ENCODE peak calls at places on chromosomes 5 and 9, in ten cellular contexts. One of them, this sample, is unnamed.

GRCh38 chr5:127536687-127537086 is 19.2 kb downstream of the PRRC1 start:
- DNase-seq in A673: peak; percentile 30
- DNase-seq in osteoblast: no peak
- DNase-seq in PC-3: peak; percentile 25
- DNase-seq in SJSA1: no peak
- DNase-seq in body of pancreas: no peak
- DNase-seq in effector memory CD4-positive, alpha-beta T cell: no peak
- DNase-seq in GM12878: no peak
- DNase-seq in AG04450: no peak
- DNase-seq in Panc1: no peak
- DNase-seq in this sample: no peak

GRCh38 chr9:115289757-115290208 is 171.8 kb upstream of the TNC start:
- DNase-seq in GM12878: no peak
- DNase-seq in body of pancreas: no peak
- DNase-seq in PC-3: no peak
- DNase-seq in AG04450: peak; percentile 39
- DNase-seq in SJSA1: peak; percentile 57
- DNase-seq in osteoblast: no peak
- DNase-seq in effector memory CD4-positive, alpha-beta T cell: no peak
- DNase-seq in Panc1: no peak
- DNase-seq in A673: peak; percentile 94
- DNase-seq in this sample: no peak

GRCh38 chr5:108260105-108260857 is 121.6 kb downstream of the FBXL17 start:
- DNase-seq in A673: peak; percentile 78
- DNase-seq in osteoblast: peak; percentile 65
- DNase-seq in PC-3: peak; percentile 89
- DNase-seq in GM12878: peak; percentile 34
- DNase-seq in Panc1: peak; percentile 72
- DNase-seq in body of pancreas: peak; percentile 83
- DNase-seq in SJSA1: peak; percentile 62
- DNase-seq in AG04450: peak; percentile 60
- DNase-seq in effector memory CD4-positive, alpha-beta T cell: peak; percentile 48
- DNase-seq in this sample: peak; percentile 79

GRCh38 chr9:134619983-134620612 is 21.5 kb upstream of the COL5A1 start:
- DNase-seq in osteoblast: no peak
- DNase-seq in SJSA1: no peak
- DNase-seq in AG04450: no peak
- DNase-seq in PC-3: no peak
- DNase-seq in body of pancreas: no peak
- DNase-seq in effector memory CD4-positive, alpha-beta T cell: no peak
- DNase-seq in A673: no peak
- DNase-seq in GM12878: no peak
- DNase-seq in Panc1: no peak
- DNase-seq in this sample: no peak

GRCh38 chr5:176987583-176987982 is 19.0 kb downstream of the UIMC1 start:
- DNase-seq in A673: no peak
- DNase-seq in AG04450: no peak
- DNase-seq in body of pancreas: no peak
- DNase-seq in SJSA1: no peak
- DNase-seq in Panc1: no peak
- DNase-seq in osteoblast: peak; percentile 58
- DNase-seq in PC-3: no peak
- DNase-seq in effector memory CD4-positive, alpha-beta T cell: no peak
- DNase-seq in GM12878: no peak
- DNase-seq in this sample: no peak

GRCh38 chr9:135919318-135919717 is 12.0 kb upstream of the CAMSAP1 start:
- DNase-seq in osteoblast: no peak
- DNase-seq in PC-3: no peak
- DNase-seq in body of pancreas: no peak
- DNase-seq in A673: no peak
- DNase-seq in SJSA1: no peak
- DNase-seq in Panc1: no peak
- DNase-seq in AG04450: no peak
- DNase-seq in effector memory CD4-positive, alpha-beta T cell: no peak
- DNase-seq in GM12878: no peak
- DNase-seq in this sample: no peak

GRCh38 chr9:137317021-137317978 is 15.2 kb upstream of the NRARP start:
- DNase-seq in osteoblast: peak; percentile 87
- DNase-seq in effector memory CD4-positive, alpha-beta T cell: no peak
- DNase-seq in PC-3: no peak
- DNase-seq in Panc1: no peak
- DNase-seq in AG04450: no peak
- DNase-seq in body of pancreas: no peak
- DNase-seq in A673: no peak
- DNase-seq in SJSA1: no peak
- DNase-seq in GM12878: no peak
- DNase-seq in this sample: no peak

GRCh38 chr5:154986151-154986550 is 27.4 kb upstream of the KIF4B start:
- DNase-seq in effector memory CD4-positive, alpha-beta T cell: no peak
- DNase-seq in A673: no peak
- DNase-seq in SJSA1: no peak
- DNase-seq in Panc1: no peak
- DNase-seq in AG04450: no peak
- DNase-seq in osteoblast: no peak
- DNase-seq in PC-3: no peak
- DNase-seq in body of pancreas: no peak
- DNase-seq in GM12878: no peak
- DNase-seq in this sample: no peak

GRCh38 chr9:77018058-77019009 is 1.1 kb upstream of the FOXB2 start:
- DNase-seq in AG04450: no peak
- DNase-seq in PC-3: no peak
- DNase-seq in osteoblast: peak; percentile 91
- DNase-seq in GM12878: no peak
- DNase-seq in Panc1: no peak
- DNase-seq in SJSA1: no peak
- DNase-seq in effector memory CD4-positive, alpha-beta T cell: no peak
- DNase-seq in A673: no peak
- DNase-seq in body of pancreas: no peak
- DNase-seq in this sample: no peak

GRCh38 chr5:109191153-109191558 is 218.6 kb downstream of the PJA2 start:
- DNase-seq in GM12878: no peak
- DNase-seq in Panc1: no peak
- DNase-seq in AG04450: no peak
- DNase-seq in A673: peak; percentile 58
- DNase-seq in osteoblast: peak; percentile 1
- DNase-seq in PC-3: peak; percentile 54
- DNase-seq in SJSA1: peak; percentile 59
- DNase-seq in effector memory CD4-positive, alpha-beta T cell: no peak
- DNase-seq in body of pancreas: no peak
- DNase-seq in this sample: peak; percentile 16

GRCh38 chr5:96527826-96528225 is 94.8 kb upstream of the PCSK1 start:
- DNase-seq in body of pancreas: no peak
- DNase-seq in osteoblast: no peak
- DNase-seq in SJSA1: no peak
- DNase-seq in GM12878: no peak
- DNase-seq in AG04450: no peak
- DNase-seq in A673: no peak
- DNase-seq in PC-3: no peak
- DNase-seq in Panc1: no peak
- DNase-seq in effector memory CD4-positive, alpha-beta T cell: no peak
- DNase-seq in this sample: no peak

GRCh38 chr9:81132318-81132717 is 557.0 kb downstream of the TLE1 start:
- DNase-seq in Panc1: no peak
- DNase-seq in A673: no peak
- DNase-seq in GM12878: no peak
- DNase-seq in body of pancreas: no peak
- DNase-seq in AG04450: no peak
- DNase-seq in osteoblast: peak; percentile 44
- DNase-seq in SJSA1: no peak
- DNase-seq in effector memory CD4-positive, alpha-beta T cell: no peak
- DNase-seq in PC-3: peak; percentile 38
- DNase-seq in this sample: no peak

GRCh38 chr5:67061511-67061910 is 135.1 kb downstream of the CD180 start:
- DNase-seq in GM12878: no peak
- DNase-seq in A673: no peak
- DNase-seq in PC-3: no peak
- DNase-seq in Panc1: no peak
- DNase-seq in SJSA1: no peak
- DNase-seq in body of pancreas: no peak
- DNase-seq in AG04450: no peak
- DNase-seq in osteoblast: peak; percentile 19
- DNase-seq in effector memory CD4-positive, alpha-beta T cell: no peak
- DNase-seq in this sample: no peak

GRCh38 chr9:137305060-137305787 is 3.2 kb upstream of the NRARP start:
- DNase-seq in AG04450: no peak
- DNase-seq in A673: no peak
- DNase-seq in body of pancreas: peak; percentile 95
- DNase-seq in SJSA1: no peak
- DNase-seq in PC-3: no peak
- DNase-seq in effector memory CD4-positive, alpha-beta T cell: peak; percentile 37
- DNase-seq in osteoblast: peak; percentile 98
- DNase-seq in GM12878: no peak
- DNase-seq in Panc1: no peak
- DNase-seq in this sample: peak; percentile 86

GRCh38 chr9:5425006-5425628 is 12.6 kb downstream of the PLGRKT start:
- DNase-seq in GM12878: peak; percentile 30
- DNase-seq in SJSA1: no peak
- DNase-seq in effector memory CD4-positive, alpha-beta T cell: no peak
- DNase-seq in body of pancreas: no peak
- DNase-seq in A673: peak; percentile 57
- DNase-seq in osteoblast: peak; percentile 84
- DNase-seq in AG04450: no peak
- DNase-seq in Panc1: no peak
- DNase-seq in PC-3: peak; percentile 63
- DNase-seq in this sample: no peak

GRCh38 chr5:168313596-168314204 is 22.3 kb downstream of the WWC1 start:
- DNase-seq in effector memory CD4-positive, alpha-beta T cell: no peak
- DNase-seq in SJSA1: no peak
- DNase-seq in PC-3: no peak
- DNase-seq in GM12878: no peak
- DNase-seq in osteoblast: no peak
- DNase-seq in AG04450: no peak
- DNase-seq in body of pancreas: no peak
- DNase-seq in Panc1: no peak
- DNase-seq in A673: no peak
- DNase-seq in this sample: no peak

GRCh38 chr5:168312606-168313297 is 21.3 kb downstream of the WWC1 start:
- DNase-seq in AG04450: no peak
- DNase-seq in effector memory CD4-positive, alpha-beta T cell: no peak
- DNase-seq in Panc1: no peak
- DNase-seq in SJSA1: no peak
- DNase-seq in A673: no peak
- DNase-seq in osteoblast: no peak
- DNase-seq in body of pancreas: no peak
- DNase-seq in GM12878: no peak
- DNase-seq in PC-3: peak; percentile 38
- DNase-seq in this sample: no peak

GRCh38 chr5:168315991-168316578 is 24.6 kb downstream of the WWC1 start:
- DNase-seq in effector memory CD4-positive, alpha-beta T cell: no peak
- DNase-seq in Panc1: no peak
- DNase-seq in osteoblast: no peak
- DNase-seq in A673: no peak
- DNase-seq in GM12878: no peak
- DNase-seq in AG04450: no peak
- DNase-seq in SJSA1: no peak
- DNase-seq in body of pancreas: peak; percentile 87
- DNase-seq in PC-3: peak; percentile 59
- DNase-seq in this sample: peak; percentile 76

GRCh38 chr5:168315416-168315990 is 24.1 kb downstream of the WWC1 start:
- DNase-seq in body of pancreas: no peak
- DNase-seq in A673: no peak
- DNase-seq in GM12878: no peak
- DNase-seq in AG04450: no peak
- DNase-seq in effector memory CD4-positive, alpha-beta T cell: no peak
- DNase-seq in Panc1: no peak
- DNase-seq in SJSA1: peak; percentile 20
- DNase-seq in PC-3: no peak
- DNase-seq in osteoblast: no peak
- DNase-seq in this sample: no peak

GRCh38 chr5:168314735-168315411 is 23.4 kb downstream of the WWC1 start:
- DNase-seq in GM12878: no peak
- DNase-seq in osteoblast: peak; percentile 86
- DNase-seq in effector memory CD4-positive, alpha-beta T cell: no peak
- DNase-seq in AG04450: peak; percentile 84
- DNase-seq in Panc1: peak; percentile 47
- DNase-seq in body of pancreas: peak; percentile 90
- DNase-seq in SJSA1: peak; percentile 94
- DNase-seq in PC-3: peak; percentile 95
- DNase-seq in A673: no peak
- DNase-seq in this sample: peak; percentile 88
- H3K27ac ChIP-seq in GM12878: no peak overlapping the region
- H3K27ac ChIP-seq in osteoblast: peak overlapping the region; percentile 91
- H3K27ac ChIP-seq in effector memory CD4-positive, alpha-beta T cell: no peak overlapping the region
- H3K27ac ChIP-seq in AG04450: peak overlapping the region; percentile 39
- H3K27ac ChIP-seq in Panc1: peak overlapping the region; percentile 29
- H3K27ac ChIP-seq in body of pancreas: peak overlapping the region; percentile 91
- H3K27ac ChIP-seq in SJSA1: peak overlapping the region; percentile 82
- H3K27ac ChIP-seq in PC-3: peak overlapping the region; percentile 87
- H3K27ac ChIP-seq in A673: no peak overlapping the region
- H3K27ac ChIP-seq in this sample: peak overlapping the region; percentile 68

GRCh38 chr5:157513182-157513581 is 53.2 kb downstream of the NIPAL4 start:
- DNase-seq in AG04450: no peak
- DNase-seq in GM12878: no peak
- DNase-seq in Panc1: no peak
- DNase-seq in effector memory CD4-positive, alpha-beta T cell: no peak
- DNase-seq in PC-3: no peak
- DNase-seq in A673: no peak
- DNase-seq in osteoblast: no peak
- DNase-seq in body of pancreas: peak; percentile 88
- DNase-seq in SJSA1: no peak
- DNase-seq in this sample: peak; percentile 58
- H3K27ac ChIP-seq in AG04450: no peak overlapping the region
- H3K27ac ChIP-seq in GM12878: no peak overlapping the region
- H3K27ac ChIP-seq in Panc1: no peak overlapping the region
- H3K27ac ChIP-seq in effector memory CD4-positive, alpha-beta T cell: no peak overlapping the region
- H3K27ac ChIP-seq in PC-3: peak overlapping the region; percentile 93
- H3K27ac ChIP-seq in A673: no peak overlapping the region
- H3K27ac ChIP-seq in osteoblast: no peak overlapping the region
- H3K27ac ChIP-seq in body of pancreas: no peak overlapping the region
- H3K27ac ChIP-seq in SJSA1: peak overlapping the region; percentile 89
- H3K27ac ChIP-seq in this sample: no peak overlapping the region

DNA sequence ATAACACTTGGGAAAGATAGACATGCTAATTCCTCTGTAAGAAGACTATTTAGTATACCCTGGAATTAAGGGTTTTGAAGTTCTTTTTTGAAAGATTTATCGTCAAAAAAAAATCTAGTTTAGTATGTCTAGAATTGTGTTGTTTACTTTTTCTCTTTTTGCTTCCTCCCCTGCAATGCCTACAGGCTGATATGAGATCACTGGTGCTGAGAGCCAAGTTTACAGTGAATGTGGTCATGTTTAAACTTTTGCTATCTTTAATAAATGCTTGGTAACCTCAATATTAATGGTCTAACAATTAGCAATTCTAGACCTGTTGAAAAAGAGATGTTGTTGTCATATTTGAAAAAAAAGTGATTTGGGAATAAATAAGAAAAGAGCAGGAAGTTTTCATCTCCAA is 86.1 kb downstream of the CWC27 start:
- DNase-seq in effector memory CD4-positive, alpha-beta T cell: no peak
- DNase-seq in PC-3: no peak
- DNase-seq in osteoblast: no peak
- DNase-seq in A673: no peak
- DNase-seq in SJSA1: no peak
- DNase-seq in AG04450: no peak
- DNase-seq in GM12878: no peak
- DNase-seq in body of pancreas: no peak
- DNase-seq in Panc1: no peak
- DNase-seq in this sample: no peak
- H3K27ac ChIP-seq in effector memory CD4-positive, alpha-beta T cell: no peak overlapping the region
- H3K27ac ChIP-seq in PC-3: no peak overlapping the region
- H3K27ac ChIP-seq in osteoblast: no peak overlapping the region
- H3K27ac ChIP-seq in A673: no peak overlapping the region
- H3K27ac ChIP-seq in SJSA1: no peak overlapping the region
- H3K27ac ChIP-seq in AG04450: no peak overlapping the region
- H3K27ac ChIP-seq in GM12878: no peak overlapping the region
- H3K27ac ChIP-seq in body of pancreas: no peak overlapping the region
- H3K27ac ChIP-seq in Panc1: no peak overlapping the region
- H3K27ac ChIP-seq in this sample: no peak overlapping the region

GRCh38 chr9:38018964-38019602 is 49.9 kb downstream of the SHB start:
- DNase-seq in Panc1: no peak
- DNase-seq in effector memory CD4-positive, alpha-beta T cell: no peak
- DNase-seq in osteoblast: peak; percentile 91
- DNase-seq in AG04450: peak; percentile 49
- DNase-seq in GM12878: no peak
- DNase-seq in body of pancreas: peak; percentile 83
- DNase-seq in A673: peak; percentile 60
- DNase-seq in SJSA1: peak; percentile 66
- DNase-seq in PC-3: peak; percentile 83
- DNase-seq in this sample: no peak
- H3K27ac ChIP-seq in Panc1: peak overlapping the region; percentile 92
- H3K27ac ChIP-seq in effector memory CD4-positive, alpha-beta T cell: no peak overlapping the region
- H3K27ac ChIP-seq in osteoblast: peak overlapping the region; percentile 85
- H3K27ac ChIP-seq in AG04450: peak overlapping the region; percentile 99
- H3K27ac ChIP-seq in GM12878: no peak overlapping the region
- H3K27ac ChIP-seq in body of pancreas: peak overlapping the region; percentile 80
- H3K27ac ChIP-seq in A673: peak overlapping the region; percentile 70
- H3K27ac ChIP-seq in SJSA1: peak overlapping the region; percentile 41
- H3K27ac ChIP-seq in PC-3: peak overlapping the region; percentile 97
- H3K27ac ChIP-seq in this sample: peak overlapping the region; percentile 61

This sample was measured in transverse colon.